ENCODE peak calls at places on chromosomes 5 and 9, in seven cellular contexts. B is WERI-Rb-1, S is A549, O is mammary epithelial cell, V is HepG2, C is lower leg skin, G is hepatocyte. A is an unnamed sample.

GRCh38 chr5:177457239-177458121 is 10.9 kb downstream of the PRR7 start:
- DNase-seq in O (peak; percentile 94), B (peak; percentile 84), G (peak; percentile 95), S (peak; percentile 98), C (peak; percentile 76), V (peak; percentile 97), A (peak; percentile 95)

GRCh38 chr5:92801921-92802320 is 779.1 kb downstream of the NR2F1-AS1 start:
- DNase-seq in O (no peak), B (no peak), V (peak; percentile 36), G (peak; percentile 25), S (peak; percentile 29), C (no peak), A (no peak)

GRCh38 chr9:123002754-123003153 is 30.7 kb upstream of the GPR21 start:
- DNase-seq in G (no peak), V (no peak), S (no peak), C (no peak), O (no peak), B (no peak), A (peak; percentile 84)

GRCh38 chr9:106333487-106333886 is 529.5 kb upstream of the ZNF462 start:
- DNase-seq in B (no peak), S (peak; percentile 27), V (no peak), C (no peak), G (peak; percentile 27), O (peak; percentile 3), A (no peak)

GRCh38 chr9:107175826-107176500 is 107.1 kb upstream of the RAD23B start:
- DNase-seq in G (no peak), C (no peak), V (no peak), S (no peak), B (no peak), O (no peak), A (no peak)

GRCh38 chr5:137563646-137564474 is 64.7 kb upstream of the SPOCK1 start:
- DNase-seq in O (peak; percentile 78), C (no peak), S (no peak), B (no peak), V (no peak), G (no peak), A (no peak)

GRCh38 chr5:129094924-129095797 is 612 bp downstream of the ISOC1 start:
- DNase-seq in S (peak; percentile 36), C (peak; percentile 36), G (peak; percentile 87), V (peak; percentile 80), B (peak; percentile 73), O (peak; percentile 28), A (peak; percentile 66)

GRCh38 chr9:92373167-92373566 is 31.2 kb downstream of the OGN start:
- DNase-seq in G (no peak), C (no peak), S (no peak), B (no peak), V (no peak), O (no peak), A (no peak)

GRCh38 chr9:71249729-71250317 is 128.4 kb upstream of the TRPM3 start:
- DNase-seq in G (peak; percentile 78), C (no peak), B (peak; percentile 44), V (peak; percentile 61), S (peak; percentile 73), O (peak; percentile 53), A (peak; percentile 91)

GRCh38 chr5:73096239-73096575 is 24.2 kb upstream of the TMEM171 start:
- DNase-seq in O (no peak), C (no peak), V (no peak), B (no peak), G (no peak), S (no peak), A (no peak)
- H3K4me3 ChIP-seq in O (no peak overlapping the region), C (no peak overlapping the region), V (no peak overlapping the region), B (no peak overlapping the region), G (no peak overlapping the region), S (no peak overlapping the region), A (no peak overlapping the region)

DNA sequence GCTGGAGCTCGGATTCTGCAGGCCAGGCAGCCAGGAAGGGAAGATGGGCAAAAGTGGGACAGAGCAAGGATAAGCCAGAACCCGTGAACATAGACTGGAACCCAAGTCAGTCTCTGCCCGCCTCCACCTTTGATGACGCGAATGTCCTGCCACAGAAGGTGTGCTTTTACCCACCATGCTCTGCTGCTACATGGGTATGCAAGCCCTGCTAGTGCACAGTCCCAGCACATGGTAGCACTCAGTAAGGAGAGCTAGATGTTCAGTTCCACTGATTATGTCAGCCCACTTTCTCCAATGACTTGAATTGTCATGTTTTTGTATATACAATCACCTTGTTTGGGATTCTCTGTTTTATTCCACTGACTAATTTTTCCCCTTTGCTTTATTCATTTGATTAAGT is 11.4 kb upstream of the CD72 start:
- DNase-seq in C (no peak), S (no peak), V (no peak), O (no peak), B (no peak), G (no peak), A (no peak)
- H3K4me3 ChIP-seq in C (no peak overlapping the region), S (no peak overlapping the region), V (no peak overlapping the region), O (no peak overlapping the region), B (no peak overlapping the region), G (no peak overlapping the region), A (no peak overlapping the region)

GRCh38 chr5:140632366-140633080 is 452 bp downstream of the CD14 start:
- DNase-seq in O (peak; percentile 62), S (no peak), C (no peak), B (peak; percentile 28), V (no peak), G (no peak), A (no peak)

GRCh38 chr5:140631831-140632365 is 1.1 kb downstream of the CD14 start:
- DNase-seq in B (peak; percentile 19), G (no peak), O (no peak), V (no peak), C (no peak), S (no peak), A (no peak)

GRCh38 chr5:140631063-140631462 is 1.9 kb downstream of the CD14 start:
- DNase-seq in S (no peak), B (no peak), G (no peak), O (no peak), V (no peak), C (no peak), A (no peak)

GRCh38 chr5:140628711-140629110 is 4.3 kb downstream of the CD14 start:
- DNase-seq in C (no peak), V (no peak), S (no peak), B (no peak), G (no peak), O (peak; percentile 26), A (no peak)

DNA sequence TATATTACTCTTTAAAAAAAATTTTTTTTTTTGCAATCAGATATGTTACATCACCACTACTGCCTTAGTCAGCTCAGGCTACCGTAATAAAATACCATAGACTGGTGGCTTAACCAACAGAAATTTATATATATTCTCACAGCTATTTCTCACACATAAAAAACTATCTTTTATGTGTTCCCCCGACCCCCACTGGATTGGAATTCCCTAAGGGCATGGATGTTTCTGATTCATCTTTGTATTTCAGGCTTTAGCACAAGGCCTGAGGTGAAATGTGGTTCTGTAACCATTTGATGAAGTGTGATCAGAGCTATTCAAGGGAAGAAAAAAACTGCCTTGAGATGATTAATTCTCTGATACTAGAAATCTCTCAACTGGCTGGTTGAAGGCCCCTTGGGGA is 2.7 kb downstream of the CD14 start:
- DNase-seq in O (peak; percentile 51), G (no peak), V (no peak), C (no peak), B (no peak), S (no peak), A (no peak)
- H3K4me3 ChIP-seq in O (no peak overlapping the region), G (no peak overlapping the region), V (no peak overlapping the region), C (no peak overlapping the region), B (no peak overlapping the region), S (no peak overlapping the region), A (no peak overlapping the region)

GRCh38 chr9:110125763-110126351 is 82.1 kb downstream of the C9orf152 start:
- DNase-seq in B (no peak), C (no peak), O (no peak), S (no peak), G (no peak), V (no peak), A (no peak)
- H3K4me3 ChIP-seq in B (no peak overlapping the region), C (no peak overlapping the region), O (peak overlapping the region; percentile 13), S (peak overlapping the region; percentile 23), G (peak overlapping the region; percentile 7), V (peak overlapping the region; percentile 76), A (no peak overlapping the region)

DNA sequence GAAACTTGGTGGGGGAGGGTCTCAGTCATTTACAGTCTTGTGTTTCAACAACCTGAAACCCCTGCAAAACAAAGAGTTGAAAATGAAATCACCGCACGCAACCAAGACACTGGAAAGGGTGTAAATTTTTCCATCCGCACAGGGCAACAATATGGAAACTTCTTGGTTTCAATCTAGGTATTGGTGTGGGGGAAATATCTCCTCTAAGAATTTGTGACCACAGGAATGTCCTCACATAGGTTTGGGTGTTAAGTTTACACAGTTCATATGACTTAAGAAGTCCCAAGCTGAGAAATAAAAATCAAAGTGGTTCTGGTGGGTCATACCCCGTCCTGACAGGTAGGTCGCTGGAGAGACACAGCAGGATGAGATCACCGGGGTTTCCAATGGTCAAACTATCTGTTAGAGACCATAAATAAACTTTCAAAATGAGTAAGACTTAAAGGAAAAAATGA is 51.9 kb upstream of the PIP5K1B start:
- DNase-seq in V (no peak), B (no peak), G (no peak), C (no peak), O (no peak), S (no peak), A (no peak)
- H3K4me3 ChIP-seq in V (no peak overlapping the region), B (no peak overlapping the region), G (no peak overlapping the region), C (no peak overlapping the region), O (no peak overlapping the region), S (no peak overlapping the region), A (no peak overlapping the region)

GRCh38 chr9:109421034-109421700 is 76.9 kb downstream of the PTPN3 start:
- DNase-seq in O (no peak), G (no peak), S (no peak), B (no peak), C (no peak), V (no peak), A (no peak)
- H3K4me3 ChIP-seq in O (no peak overlapping the region), G (no peak overlapping the region), S (no peak overlapping the region), B (no peak overlapping the region), C (no peak overlapping the region), V (no peak overlapping the region), A (no peak overlapping the region)

GRCh38 chr9:18605763-18606162 is 131.8 kb downstream of the ADAMTSL1 start:
- DNase-seq in C (peak; percentile 18), V (no peak), O (no peak), B (no peak), G (no peak), S (no peak), A (no peak)
- H3K4me3 ChIP-seq in C (no peak overlapping the region), V (no peak overlapping the region), O (no peak overlapping the region), B (no peak overlapping the region), G (no peak overlapping the region), S (no peak overlapping the region), A (no peak overlapping the region)

DNA sequence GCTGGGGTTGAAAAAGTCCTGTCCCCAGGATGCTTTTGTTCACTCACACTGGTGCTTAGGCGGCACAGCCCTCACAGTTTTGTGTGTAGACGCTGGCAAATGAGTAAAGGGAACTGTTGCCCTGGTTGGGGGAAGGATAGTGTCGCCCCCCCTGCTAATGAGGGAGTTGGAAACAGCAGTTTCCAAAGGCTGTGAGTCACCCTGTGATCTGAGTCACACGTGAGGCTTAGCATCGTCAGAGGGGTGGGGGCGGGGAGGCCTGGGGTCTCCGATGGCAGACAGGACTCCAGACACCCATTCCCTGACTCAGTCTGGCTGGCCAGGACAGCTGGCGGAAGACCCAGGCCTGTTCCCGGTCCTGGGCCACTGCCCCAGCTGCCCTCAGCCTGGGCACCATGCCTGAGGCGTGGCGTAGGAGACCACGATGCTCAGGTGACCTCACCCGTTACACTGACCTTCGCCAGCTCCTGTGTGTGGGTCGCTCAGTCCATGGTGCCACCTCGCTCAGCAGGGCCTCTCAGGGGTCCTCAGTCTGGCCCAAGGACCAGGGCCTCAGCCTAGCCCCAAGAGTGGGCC is 2.9 kb downstream of the DNAJB5 start:
- DNase-seq in O (peak; percentile 69), V (peak; percentile 24), G (peak; percentile 78), B (peak; percentile 34), S (peak; percentile 46), C (peak; percentile 17), A (no peak)
- H3K4me3 ChIP-seq in O (no peak overlapping the region), V (no peak overlapping the region), G (no peak overlapping the region), B (no peak overlapping the region), S (no peak overlapping the region), C (no peak overlapping the region), A (no peak overlapping the region)